ENCODE peak calls at places on chromosomes 13 and 19, in six cellular contexts. X is dermis microvascular lymphatic vessel endothelial cell, Y is progenitor cell of endocrine pancreas, G is iris pigment epithelial cell, E is NCI-H1436, O is NCI-H460. P is an unnamed sample.

GRCh38 chr13:80037505-80037888 is 303.4 kb downstream of the SPRY2 start:
- DNase-seq in E (no peak), Y (no peak), O (no peak), G (peak), X (peak), P (no peak)

GRCh38 chr19:49362048-49362925 is at the start of gene TEAD2:
- DNase-seq in O (peak), E (no peak), Y (peak), X (peak), G (peak), P (no peak)

GRCh38 chr13:100158569-100158968 is 69.7 kb downstream of the PCCA start:
- DNase-seq in O (no peak), X (no peak), E (no peak), Y (no peak), G (no peak), P (no peak)

GRCh38 chr13:50629497-50629896 is 214.0 kb downstream of the DLEU7 start:
- DNase-seq in X (peak), E (no peak), G (peak), O (peak), Y (no peak), P (no peak)

GRCh38 chr19:43625918-43626579 is 6.6 kb upstream of the ZNF428 start:
- DNase-seq in G (no peak), Y (no peak), O (peak), X (peak), E (no peak), P (no peak)

GRCh38 chr19:29666634-29667389 is 1.6 kb downstream of the PLEKHF1 start:
- DNase-seq in X (peak), E (no peak), Y (no peak), O (no peak), G (peak), P (no peak)

GRCh38 chr13:97057196-97057595 is 62.9 kb upstream of the OXGR1 start:
- DNase-seq in O (no peak), E (no peak), X (no peak), Y (no peak), G (peak), P (no peak)

GRCh38 chr19:1074512-1075283 is 7.7 kb downstream of the ARHGAP45 start:
- DNase-seq in G (no peak), Y (no peak), O (peak), X (peak), E (peak), P (no peak)